ENCODE peak calls at places on chromosomes 3 and 15, in ten cellular contexts. L is mucosa of descending colon; G is kidney glomerular epithelial cell; P is sciatic nerve; O is bronchial epithelial cell; B is CD4-positive, CD25-positive, alpha-beta regulatory T cell; X is astrocyte of the hippocampus; E is NB4; C is psoas muscle; N is HS-27A. V is an unnamed sample.

GRCh38 chr15:70038730-70039392 is 58.9 kb downstream of the TLE3 start:
- DNase-seq in L (no peak), G (no peak), P (no peak), O (no peak), B (no peak), X (no peak), E (no peak), C (no peak), N (no peak), V (no peak)

GRCh38 chr3:61155701-61156292 is 95.5 kb downstream of the FHIT start:
- DNase-seq in L (no peak), G (no peak), P (no peak), O (no peak), B (no peak), X (peak), E (no peak), C (no peak), N (no peak), V (no peak)

GRCh38 chr3:97823503-97824004 is 1.7 kb downstream of the CRYBG3 start:
- DNase-seq in L (no peak), G (no peak), P (no peak), O (no peak), B (no peak), X (peak), E (peak), C (peak), N (no peak), V (no peak)

GRCh38 chr3:141643391-141643790 is 94.7 kb upstream of the RNF7 start:
- DNase-seq in L (no peak), G (peak), P (no peak), O (no peak), B (no peak), X (peak), E (no peak), C (no peak), N (no peak), V (no peak)

GRCh38 chr3:120274739-120275167 is 10.3 kb downstream of the GPR156 start:
- DNase-seq in L (no peak), G (no peak), P (no peak), O (no peak), B (no peak), X (peak), E (no peak), C (no peak), N (no peak), V (peak)

GRCh38 chr3:196499061-196499460 is 4.5 kb downstream of the RNF168 start:
- DNase-seq in L (no peak), G (no peak), P (no peak), O (peak), B (no peak), X (peak), E (no peak), C (no peak), N (no peak), V (no peak)

GRCh38 chr3:79491029-79491634 is 276.7 kb downstream of the ROBO1 start:
- DNase-seq in L (no peak), G (no peak), P (no peak), O (no peak), B (no peak), X (peak), E (no peak), C (no peak), N (no peak), V (no peak)

GRCh38 chr3:195822131-195822696 is 10.5 kb upstream of the MUC4 start:
- DNase-seq in L (no peak), G (no peak), P (no peak), O (no peak), B (no peak), X (no peak), E (no peak), C (no peak), N (no peak), V (no peak)

GRCh38 chr3:188000361-188000861 is 153.5 kb upstream of the LPP start:
- DNase-seq in L (no peak), G (no peak), P (no peak), O (no peak), B (no peak), X (no peak), E (no peak), C (no peak), N (no peak), V (peak)

GRCh38 chr15:68175527-68175926 is 29.6 kb downstream of the CALML4 start:
- DNase-seq in L (no peak), G (no peak), P (no peak), O (no peak), B (no peak), X (no peak), E (peak), C (no peak), N (no peak), V (no peak)

GRCh38 chr3:8737823-8738222 is 4.2 kb downstream of the CAV3 start:
- DNase-seq in L (no peak), G (no peak), P (no peak), O (no peak), B (no peak), X (no peak), E (no peak), C (no peak), N (no peak), V (no peak)

GRCh38 chr15:40379853-40380252 is 2.7 kb upstream of the KNSTRN start:
- DNase-seq in L (no peak), G (peak), P (peak), O (peak), B (no peak), X (peak), E (no peak), C (peak), N (peak), V (peak)

GRCh38 chr15:52784799-52785671 is 5.1 kb downstream of the ONECUT1 start:
- DNase-seq in L (no peak), G (no peak), P (no peak), O (no peak), B (no peak), X (no peak), E (no peak), C (no peak), N (no peak), V (peak)

GRCh38 chr3:127730666-127731294 is 58.0 kb downstream of the ABTB1 start:
- DNase-seq in L (no peak), G (no peak), P (no peak), O (no peak), B (no peak), X (no peak), E (no peak), C (no peak), N (no peak), V (peak)